ENCODE peak calls at places on chromosomes 2 and 18, in eight cellular contexts. I is hypothalamus; K is NCI-H1417; S is H1; G is Kasumi-1; P is CD4-positive, alpha-beta T cell; Z is activated B cell treated with CpG ODN at 0.5 μM for 24 hours; H is M059J. L is an unnamed sample.

GRCh38 chr2:17162721-17163120 is 355.5 kb downstream of the RAD51AP2 start:
- DNase-seq in I (no peak), K (no peak), S (no peak), G (no peak), P (no peak), Z (no peak), H (no peak), L (no peak)

GRCh38 chr2:197369228-197369945 is 58.8 kb upstream of the ANKRD44 start:
- DNase-seq in I (no peak), K (no peak), S (no peak), G (peak), P (no peak), Z (no peak), H (peak), L (no peak)

GRCh38 chr2:23602113-23602512 is 217.1 kb downstream of the KLHL29 start:
- DNase-seq in I (no peak), K (no peak), S (no peak), G (no peak), P (no peak), Z (no peak), H (peak), L (peak)

GRCh38 chr2:119062652-119063051 is 95.9 kb downstream of the C1QL2 start:
- DNase-seq in I (no peak), K (peak), S (no peak), G (no peak), P (no peak), Z (no peak), H (no peak), L (no peak)

GRCh38 chr18:35334821-35335220 is 9.4 kb downstream of the ZNF24 start:
- DNase-seq in I (no peak), K (no peak), S (no peak), G (no peak), P (no peak), Z (no peak), H (peak), L (peak)

GRCh38 chr18:22441638-22442037 is 23.9 kb upstream of the CTAGE1 start:
- DNase-seq in I (no peak), K (no peak), S (no peak), G (no peak), P (no peak), Z (no peak), H (no peak), L (no peak)

GRCh38 chr2:197889041-197889440 is 84.6 kb downstream of the PLCL1 start:
- DNase-seq in I (no peak), K (no peak), S (no peak), G (peak), P (peak), Z (no peak), H (no peak), L (peak)

GRCh38 chr2:149648282-149649030 is 60.9 kb upstream of the MMADHC start:
- DNase-seq in I (no peak), K (no peak), S (no peak), G (no peak), P (no peak), Z (no peak), H (peak), L (peak)

GRCh38 chr2:190635781-190636180 is 13.1 kb upstream of the NAB1 start:
- DNase-seq in I (no peak), K (no peak), S (no peak), G (peak), P (no peak), Z (no peak), H (no peak), L (no peak)

GRCh38 chr2:170034596-170034995 is 143.4 kb upstream of the MYO3B start:
- DNase-seq in I (no peak), K (no peak), S (no peak), G (no peak), P (no peak), Z (no peak), H (no peak), L (no peak)

GRCh38 chr2:17918789-17919188 is 40.3 kb downstream of the KCNS3 start:
- DNase-seq in I (no peak), K (peak), S (no peak), G (peak), P (no peak), Z (no peak), H (no peak), L (no peak)

GRCh38 chr2:20599001-20599600 is 51.8 kb downstream of the HS1BP3 start:
- DNase-seq in I (peak), K (no peak), S (no peak), G (no peak), P (no peak), Z (no peak), H (peak), L (no peak)

GRCh38 chr2:44707945-44708645 is 233.4 kb upstream of the SIX3 start:
- DNase-seq in I (no peak), K (peak), S (no peak), G (peak), P (no peak), Z (no peak), H (peak), L (no peak)

GRCh38 chr2:32833709-32834108 is 113.0 kb upstream of the LTBP1 start:
- DNase-seq in I (no peak), K (no peak), S (no peak), G (no peak), P (no peak), Z (no peak), H (no peak), L (no peak)

GRCh38 chr2:69225933-69226332 is 161.1 kb downstream of the GFPT1 start:
- DNase-seq in I (no peak), K (no peak), S (no peak), G (no peak), P (no peak), Z (no peak), H (peak), L (no peak)

GRCh38 chr18:34121157-34121807 is 103.4 kb downstream of the NOL4 start:
- DNase-seq in I (no peak), K (peak), S (no peak), G (no peak), P (no peak), Z (no peak), H (peak), L (no peak)

GRCh38 chr2:201120500-201120899 is 4.5 kb downstream of the CFLAR start:
- DNase-seq in I (no peak), K (no peak), S (no peak), G (peak), P (no peak), Z (no peak), H (no peak), L (no peak)

GRCh38 chr2:208096080-208096479 is 28.2 kb downstream of the CRYGD start:
- DNase-seq in I (no peak), K (no peak), S (no peak), G (no peak), P (no peak), Z (no peak), H (no peak), L (no peak)

GRCh38 chr2:226707500-226707899 is 92.1 kb downstream of the IRS1 start:
- DNase-seq in I (no peak), K (no peak), S (no peak), G (no peak), P (no peak), Z (no peak), H (no peak), L (no peak)

GRCh38 chr2:66957677-66958076 is 439.5 kb upstream of the ETAA1 start:
- DNase-seq in I (no peak), K (no peak), S (no peak), G (no peak), P (no peak), Z (no peak), H (no peak), L (no peak)

GRCh38 chr2:86825728-86826386 is 35.1 kb upstream of the CD8A start:
- DNase-seq in I (no peak), K (no peak), S (no peak), G (no peak), P (peak), Z (no peak), H (no peak), L (no peak)

GRCh38 chr2:143205106-143205764 is 76.0 kb downstream of the ARHGAP15 start:
- DNase-seq in I (no peak), K (no peak), S (no peak), G (peak), P (no peak), Z (no peak), H (peak), L (peak)

GRCh38 chr2:127829845-127830246 is 18.9 kb upstream of the WDR33 start:
- DNase-seq in I (no peak), K (peak), S (peak), G (no peak), P (peak), Z (peak), H (peak), L (no peak)

GRCh38 chr2:9638532-9638931 is 7.7 kb upstream of the YWHAQ start:
- DNase-seq in I (peak), K (no peak), S (no peak), G (no peak), P (no peak), Z (no peak), H (peak), L (peak)

GRCh38 chr2:45439788-45440773 is 171.0 kb downstream of the SRBD1 start:
- DNase-seq in I (no peak), K (no peak), S (no peak), G (no peak), P (no peak), Z (no peak), H (peak), L (peak)

GRCh38 chr18:38940863-38941531 is 1375.4 kb upstream of the CELF4 start:
- DNase-seq in I (no peak), K (no peak), S (no peak), G (peak), P (peak), Z (no peak), H (peak), L (peak)

GRCh38 chr18:26909599-26910290 is 44.2 kb upstream of the AQP4 start:
- DNase-seq in I (peak), K (no peak), S (no peak), G (no peak), P (no peak), Z (no peak), H (peak), L (no peak)

GRCh38 chr2:9897796-9898195 is 53.7 kb upstream of the GRHL1 start:
- DNase-seq in I (no peak), K (no peak), S (no peak), G (no peak), P (no peak), Z (no peak), H (no peak), L (peak)

GRCh38 chr2:215756351-215756731 is 257.0 kb downstream of the MREG start:
- DNase-seq in I (no peak), K (no peak), S (no peak), G (no peak), P (no peak), Z (no peak), H (no peak), L (no peak)

GRCh38 chr2:166127217-166128155 is at the start of gene SCN1A:
- DNase-seq in I (peak), K (peak), S (no peak), G (peak), P (no peak), Z (no peak), H (peak), L (peak)

GRCh38 chr2:98385050-98385699 is 38.9 kb downstream of the CNGA3 start:
- DNase-seq in I (peak), K (peak), S (peak), G (peak), P (peak), Z (peak), H (peak), L (peak)

L was measured in EL.